ENCODE peak calls at places on chromosomes 13 and 19, in six cellular contexts. C, I, T, R, J and M are unnamed samples.

GRCh38 chr19:8738377-8738776 is 16.9 kb downstream of the OR2Z1 start:
- DNase-seq in C (no peak), R (no peak), I (no peak), T (no peak), J (no peak), M (no peak)

GRCh38 chr19:53581871-53582279 is 43.9 kb downstream of the ZNF331 start:
- DNase-seq in R (no peak), C (no peak), T (no peak), I (no peak), J (no peak), M (no peak)

GRCh38 chr19:48565090-48565489 is 13.1 kb downstream of the SULT2B1 start:
- DNase-seq in C (no peak), T (no peak), J (no peak), R (no peak), I (peak), M (no peak)

GRCh38 chr13:107205318-107206112 is 637.6 kb upstream of the ARGLU1 start:
- DNase-seq in T (peak), C (peak), I (peak), R (peak), J (peak), M (peak)

GRCh38 chr13:97223711-97224461 is 1.8 kb downstream of the MBNL2 start:
- DNase-seq in R (no peak), I (peak), J (peak), C (peak), T (peak), M (no peak)

GRCh38 chr19:58492265-58492664 is 16.1 kb downstream of the ZNF446 start:
- DNase-seq in R (no peak), T (no peak), J (no peak), I (no peak), C (no peak), M (no peak)

GRCh38 chr19:2084993-2085720 is 11.0 kb downstream of the MOB3A start:
- DNase-seq in R (no peak), C (peak), J (peak), T (no peak), I (peak), M (peak)

GRCh38 chr19:6066661-6067646 is 43.3 kb downstream of the RFX2 start:
- DNase-seq in I (peak), R (peak), T (peak), C (peak), J (peak), M (peak)

GRCh38 chr19:9528757-9529336 is 9.6 kb downstream of the ZNF426 start:
- DNase-seq in C (no peak), I (peak), T (no peak), R (no peak), J (no peak), M (no peak)

GRCh38 chr19:1017906-1018305 is 3.0 kb downstream of the TMEM259 start:
- DNase-seq in I (no peak), T (no peak), R (no peak), J (no peak), C (no peak), M (no peak)

GRCh38 chr19:6613711-6614110 is 22.8 kb upstream of the CD70 start:
- DNase-seq in T (no peak), I (peak), R (peak), C (no peak), J (no peak), M (no peak)

GRCh38 chr13:32837307-32837972 is 178.8 kb upstream of the KL start:
- DNase-seq in I (no peak), R (no peak), T (no peak), J (no peak), C (no peak), M (no peak)

GRCh38 chr19:10602330-10603083 is 15.4 kb upstream of the AP1M2 start:
- DNase-seq in R (peak), I (peak), J (peak), T (peak), C (peak), M (peak)

GRCh38 chr13:75050419-75051066 is 431.4 kb downstream of the TBC1D4 start:
- DNase-seq in T (no peak), R (no peak), J (no peak), C (no peak), I (peak), M (no peak)

GRCh38 chr19:57934820-57935665 is at the start of gene ZNF418:
- DNase-seq in R (peak), T (peak), J (peak), C (peak), I (peak), M (peak)

GRCh38 chr13:27988520-27988919 is at the start of gene URAD:
- DNase-seq in C (no peak), T (no peak), J (no peak), I (no peak), R (no peak), M (no peak)

GRCh38 chr19:47107953-47108746 is 5.4 kb downstream of the ZC3H4 start:
- DNase-seq in C (no peak), R (no peak), J (no peak), T (no peak), I (no peak), M (no peak)

GRCh38 chr13:111908391-111908790 is 158.6 kb upstream of the SOX1 start:
- DNase-seq in I (no peak), C (no peak), T (peak), J (no peak), R (peak), M (no peak)

GRCh38 chr19:17752865-17753639 is 1.8 kb downstream of the FCHO1 start:
- DNase-seq in T (no peak), I (no peak), C (no peak), J (no peak), R (no peak), M (no peak)

GRCh38 chr19:11849264-11849615 is 714 bp downstream of the ZNF439 start:
- DNase-seq in T (no peak), C (no peak), J (no peak), I (no peak), R (no peak), M (no peak)

GRCh38 chr13:54185785-54186184 is 1157.2 kb downstream of the OLFM4 start:
- DNase-seq in R (no peak), J (no peak), T (no peak), I (no peak), C (no peak), M (peak)

GRCh38 chr19:1495051-1495798 is 4.2 kb downstream of the REEP6 start:
- DNase-seq in T (no peak), R (peak), I (no peak), C (no peak), J (no peak), M (no peak)

GRCh38 chr19:3975144-3975543 is 4.2 kb upstream of the DAPK3 start:
- DNase-seq in R (no peak), J (no peak), I (no peak), C (no peak), T (no peak), M (no peak)

GRCh38 chr19:5851302-5851701 is at the start of gene FUT3:
- DNase-seq in J (no peak), C (peak), R (no peak), T (no peak), I (no peak), M (no peak)

GRCh38 chr13:112202966-112203365 is 136.0 kb downstream of the SOX1 start:
- DNase-seq in T (no peak), J (no peak), R (no peak), C (no peak), I (no peak), M (no peak)

GRCh38 chr19:45079911-45080469 is 930 bp downstream of the GEMIN7 start:
- DNase-seq in R (no peak), J (no peak), C (no peak), T (no peak), I (no peak), M (no peak)

GRCh38 chr19:15328312-15328711 is 4.0 kb downstream of the BRD4 start:
- DNase-seq in T (no peak), I (peak), R (no peak), J (no peak), C (peak), M (no peak)

GRCh38 chr19:6238643-6239281 is 41.0 kb downstream of the MLLT1 start:
- DNase-seq in C (no peak), J (peak), I (peak), T (no peak), R (no peak), M (no peak)

GRCh38 chr13:29369060-29369743 is 226.3 kb downstream of the SLC7A1 start:
- DNase-seq in T (no peak), J (no peak), C (no peak), R (no peak), I (peak), M (peak)

GRCh38 chr13:32969516-32969941 is 46.7 kb upstream of the KL start:
- DNase-seq in T (no peak), R (no peak), C (no peak), J (peak), I (peak), M (no peak)

GRCh38 chr13:32187651-32188050 is 127.5 kb downstream of the ZAR1L start:
- DNase-seq in C (no peak), I (no peak), J (no peak), R (no peak), T (no peak), M (no peak)

GRCh38 chr19:56547535-56547934 is 8.8 kb downstream of the ZFP28 start:
- DNase-seq in I (no peak), T (no peak), J (no peak), R (no peak), C (no peak), M (no peak)
- TF ChIP-seq CTCF in I (peak), T (no peak), J (no peak), R (no peak), C (no peak), M (no peak)

GRCh38 chr13:66967825-66968597 is 262.1 kb downstream of the PCDH9 start:
- DNase-seq in C (no peak), T (no peak), R (no peak), I (peak), J (no peak), M (no peak)
- TF ChIP-seq CTCF in C (no peak), T (no peak), R (no peak), I (no peak), J (no peak), M (no peak)

GRCh38 chr13:40682449-40683240 is 16.2 kb upstream of the FOXO1 start:
- DNase-seq in I (peak), C (no peak), R (no peak), J (no peak), T (no peak), M (no peak)
- TF ChIP-seq CTCF in I (peak), C (peak), R (peak), J (peak), T (peak), M (peak)

GRCh38 chr13:102773441-102774209 is at the start of gene TEX30:
- DNase-seq in J (peak), C (peak), R (peak), I (peak), T (peak), M (peak)

GRCh38 chr13:102770435-102770834 is 3.2 kb downstream of the TEX30 start:
- DNase-seq in I (peak), C (no peak), T (no peak), R (no peak), J (no peak), M (no peak)

GRCh38 chr13:102771298-102772041 is 2.1 kb downstream of the TEX30 start:
- DNase-seq in J (no peak), I (no peak), C (no peak), T (no peak), R (no peak), M (no peak)

GRCh38 chr13:102774210-102774560 is 599 bp upstream of the TEX30 start:
- DNase-seq in C (no peak), T (no peak), I (no peak), R (no peak), J (peak), M (no peak)

DNA sequence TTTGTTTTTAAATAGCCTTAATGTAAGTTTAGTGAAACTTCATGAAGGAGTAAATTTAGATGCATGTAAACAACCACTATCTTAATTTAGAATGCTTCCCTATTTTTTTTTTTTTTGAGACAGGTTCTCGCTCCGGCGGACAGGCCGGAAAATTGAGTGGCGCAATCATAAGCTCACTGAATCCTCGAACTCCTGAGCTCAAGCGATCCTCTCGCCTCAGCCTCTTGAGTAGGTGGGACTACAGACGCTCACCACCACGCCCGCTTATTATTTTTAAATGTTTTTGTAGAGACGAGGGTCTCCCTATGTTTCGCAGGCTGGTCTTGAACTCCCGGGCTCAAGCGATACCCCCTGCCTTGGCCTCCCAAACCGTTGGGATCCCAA is 1.6 kb downstream of the TEX30 start:
- DNase-seq in R (no peak), J (no peak), C (no peak), T (no peak), I (no peak), M (no peak)
- TF ChIP-seq CTCF in R (no peak), J (no peak), C (no peak), T (no peak), I (no peak), M (no peak)

GRCh38 chr19:24048261-24048660 is 38.7 kb upstream of the ZNF254 start:
- DNase-seq in I (no peak), C (no peak), J (no peak), R (no peak), T (no peak), M (no peak)
- TF ChIP-seq CTCF in I (peak), C (no peak), J (no peak), R (no peak), T (no peak), M (peak)

DNA sequence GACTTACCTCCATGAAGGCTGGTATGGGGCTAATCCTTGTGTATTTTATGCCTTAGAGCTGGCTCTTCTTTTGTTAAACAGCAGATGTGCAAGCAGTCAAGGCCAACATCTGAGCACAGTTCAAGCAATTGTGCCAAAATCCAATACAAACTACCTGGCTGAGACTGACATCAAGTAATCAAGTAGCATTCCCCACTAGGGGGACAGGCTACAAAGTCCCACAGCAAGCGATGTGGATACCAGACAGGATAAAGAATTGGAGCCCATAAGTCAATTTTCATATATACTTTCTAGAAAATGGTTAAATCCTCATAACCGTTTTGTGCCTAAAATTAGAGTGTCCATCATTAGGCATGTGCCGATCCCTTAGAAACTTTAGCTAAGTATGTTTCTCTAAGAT is 675.8 kb downstream of the DIAPH3 start:
- DNase-seq in R (no peak), J (no peak), C (no peak), I (no peak), T (no peak), M (no peak)
- TF ChIP-seq CTCF in R (no peak), J (no peak), C (no peak), I (peak), T (no peak), M (no peak)

GRCh38 chr13:38338089-38338488 is 11.6 kb upstream of the UFM1 start:
- DNase-seq in J (no peak), I (no peak), T (no peak), R (no peak), C (no peak), M (no peak)

GRCh38 chr13:38340624-38341023 is 9.0 kb upstream of the UFM1 start:
- DNase-seq in I (no peak), T (no peak), C (no peak), R (no peak), J (no peak), M (no peak)

GRCh38 chr13:38346764-38347163 is 2.9 kb upstream of the UFM1 start:
- DNase-seq in I (no peak), R (no peak), J (no peak), T (no peak), C (no peak), M (no peak)

GRCh38 chr13:38341149-38341692 is 8.4 kb upstream of the UFM1 start:
- DNase-seq in I (no peak), R (no peak), T (no peak), J (no peak), C (no peak), M (no peak)
- TF ChIP-seq CTCF in I (no peak), R (no peak), T (no peak), J (no peak), C (no peak), M (no peak)